ENCODE peak calls at places on chromosomes 2 and 18, in four cellular contexts. N is GM23248, I is IMR-90, X is HepG2. S is an unnamed sample. For H3K4me1, the result is how much of the 10 kb centered on the place peaks cover.

GRCh38 chr2:152506843-152507242 is 171.9 kb downstream of the FMNL2 start:
- DNase-seq in N (peak), X (no peak), I (peak), S (no peak)

GRCh38 chr18:12668041-12668440 is 10.1 kb upstream of the SPIRE1 start:
- DNase-seq in N (no peak), I (no peak), X (no peak), S (no peak)

GRCh38 chr2:196131384-196131861 is 40.0 kb downstream of the STK17B start:
- DNase-seq in X (peak), I (peak), N (peak), S (no peak)

GRCh38 chr2:33678447-33678846 is 79.3 kb upstream of the FAM98A start:
- DNase-seq in X (no peak), I (no peak), N (no peak), S (no peak)

GRCh38 chr2:227759411-227760113 is 13.9 kb downstream of the SCYGR8 start:
- DNase-seq in N (no peak), X (peak), I (no peak), S (no peak)

GRCh38 chr2:104929663-104930062 is 75.7 kb downstream of the POU3F3 start:
- DNase-seq in N (no peak), X (no peak), I (no peak), S (no peak)

GRCh38 chr18:49025767-49026500 is 75.2 kb upstream of the SMAD7 start:
- DNase-seq in N (no peak), I (no peak), X (no peak), S (no peak)

GRCh38 chr2:224042191-224042696 is 3.2 kb upstream of the SERPINE2 start:
- DNase-seq in N (no peak), X (no peak), I (peak), S (no peak)

GRCh38 chr18:36729197-36729596 is 99.6 kb downstream of the TPGS2 start:
- DNase-seq in N (no peak), X (no peak), I (no peak), S (no peak)

GRCh38 chr18:6885992-6886823 is 156.7 kb downstream of the ARHGAP28 start:
- DNase-seq in I (peak), X (peak), N (peak), S (no peak)

GRCh38 chr18:43283299-43283698 is 6.0 kb upstream of the SYT4 start:
- DNase-seq in N (no peak), I (no peak), X (no peak), S (no peak)

GRCh38 chr2:113173563-113174368 is at the start of gene PSD4:
- DNase-seq in I (no peak), N (no peak), X (no peak), S (no peak)

GRCh38 chr2:20446917-20447436 is at the start of gene RHOB:
- DNase-seq in I (peak), N (peak), X (peak), S (peak)

GRCh38 chr2:666441-666840 is 10.8 kb downstream of the TMEM18 start:
- DNase-seq in X (no peak), I (no peak), N (no peak), S (no peak)

GRCh38 chr2:128301501-128301966 is 17.1 kb downstream of the HS6ST1 start:
- DNase-seq in I (peak), N (peak), X (no peak), S (peak)

GRCh38 chr2:127165539-127165935 is 54.6 kb downstream of the CYP27C1 start:
- DNase-seq in N (no peak), I (no peak), X (no peak), S (no peak)

GRCh38 chr2:217901826-217902225 is 101.0 kb downstream of the TNS1 start:
- DNase-seq in X (peak), N (peak), I (peak), S (no peak)

GRCh38 chr2:101961287-101962242 is 30.2 kb upstream of the IL1R2 start:
- DNase-seq in N (peak), I (peak), X (peak), S (peak)

GRCh38 chr2:183125659-183126341 is 1.6 kb downstream of the NUP35 start:
- DNase-seq in N (no peak), X (no peak), I (no peak), S (no peak)

GRCh38 chr18:11251229-11251890 is 102.0 kb upstream of the PIEZO2 start:
- DNase-seq in N (peak), I (peak), X (no peak), S (peak)

GRCh38 chr2:126661702-126662465 is 5.9 kb downstream of the GYPC start:
- DNase-seq in N (no peak), I (no peak), X (no peak), S (no peak)

GRCh38 chr2:96245609-96246390 is 20.0 kb downstream of the TMEM127 start:
- DNase-seq in I (peak), N (peak), X (no peak), S (no peak)

GRCh38 chr2:28976584-28976983 is 4.5 kb upstream of the TOGARAM2 start:
- DNase-seq in X (peak), I (peak), N (peak), S (no peak)

DNA sequence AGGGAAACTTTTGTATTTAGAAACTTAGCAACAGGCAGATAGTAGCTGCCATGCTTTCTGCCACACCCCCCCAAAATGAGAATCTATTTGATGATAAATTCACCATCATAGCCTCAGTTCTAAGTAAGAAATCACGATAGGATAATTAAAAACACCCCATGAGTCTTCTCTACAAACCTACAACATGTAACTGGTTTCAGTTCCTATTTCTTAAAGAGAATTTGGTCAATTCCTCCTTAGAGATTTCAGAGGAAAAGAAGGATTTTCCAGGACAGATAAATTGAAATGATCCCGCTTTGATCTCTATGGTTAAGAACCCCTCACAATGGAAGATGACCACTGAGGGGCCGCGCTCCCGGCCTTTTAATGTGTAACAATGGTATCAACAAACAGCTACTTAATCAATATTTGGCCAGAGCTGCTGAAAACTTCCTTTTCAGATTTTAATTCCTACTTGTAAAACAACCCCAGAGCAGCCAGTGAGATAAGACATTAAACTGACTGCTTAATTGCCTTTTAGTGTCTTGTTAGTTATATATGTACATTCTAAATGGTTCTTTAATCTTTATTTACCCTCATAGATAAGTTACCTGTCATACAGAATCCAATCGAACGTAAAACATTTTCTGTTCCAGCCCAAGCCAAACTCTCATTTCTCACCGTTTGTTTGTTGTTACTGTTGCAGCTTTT is 10.1 kb downstream of the PAX3 start:
- DNase-seq in I (no peak), N (no peak), X (no peak), S (no peak)
- H3K4me1 ChIP-seq in I (under half), N (under half), X (under half), S (under half)

GRCh38 chr2:8583400-8584173 is 98.3 kb upstream of the ID2 start:
- DNase-seq in X (peak), N (no peak), I (peak), S (peak)
- H3K4me3 ChIP-seq in X (no peak), N (no peak), I (no peak), S (no peak)

GRCh38 chr2:158512323-158512722 is 55.6 kb downstream of the PKP4 start:
- DNase-seq in X (no peak), N (no peak), I (no peak), S (no peak)

GRCh38 chr2:158510887-158511286 is 54.1 kb downstream of the PKP4 start:
- DNase-seq in N (no peak), I (no peak), X (no peak), S (no peak)

GRCh38 chr2:158509928-158510797 is 53.4 kb downstream of the PKP4 start:
- DNase-seq in N (peak), I (peak), X (no peak), S (no peak)

GRCh38 chr2:158507679-158508078 is 50.9 kb downstream of the PKP4 start:
- DNase-seq in N (no peak), X (no peak), I (no peak), S (no peak)

DNA sequence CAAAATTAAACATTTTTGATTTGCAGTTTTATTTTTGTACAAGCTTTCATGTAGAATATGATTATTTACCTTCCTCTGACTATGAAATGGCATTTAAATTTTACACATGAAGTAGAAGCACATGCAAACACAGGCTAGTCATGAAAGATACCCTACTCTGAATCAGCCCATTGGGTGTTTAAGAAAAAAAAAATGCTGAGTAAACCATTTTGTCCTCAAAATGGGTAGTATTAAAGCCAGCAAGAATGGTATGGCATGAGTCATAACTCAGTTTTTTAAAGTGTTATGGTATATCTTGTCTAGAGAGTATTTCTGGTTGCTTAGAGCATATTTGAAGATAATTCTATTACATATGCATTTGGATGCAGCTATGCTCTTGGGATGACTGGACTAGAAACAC is 55.0 kb downstream of the PKP4 start:
- DNase-seq in I (no peak), N (no peak), X (no peak), S (no peak)
- H3K27ac ChIP-seq in I (no peak), N (no peak), X (no peak), S (no peak)

GRCh38 chr2:71748227-71748626 is 294.9 kb downstream of the DYSF start:
- DNase-seq in N (peak), X (no peak), I (peak), S (peak)
- H3K4me1 ChIP-seq in N (under half), X (under half), I (under half), S (under half)

GRCh38 chr2:31008571-31009114 is 129.6 kb downstream of the GALNT14 start:
- DNase-seq in X (no peak), N (peak), I (no peak), S (no peak)
- H3K4me3 ChIP-seq in X (no peak), N (no peak), I (no peak), S (no peak)